ENCODE peak calls at places on chromosomes 4 and X, in ten cellular contexts. A, O, H, R, N, E, F, Y, M and K are unnamed samples.

GRCh38 chr4:688695-689497 is at the start of gene SLC49A3:
- DNase-seq in A (no peak), O (peak), H (no peak), R (no peak), N (no peak), E (no peak), F (no peak), Y (no peak), M (no peak), K (no peak)

GRCh38 chrX:9614016-9614415 is 149.2 kb downstream of the TBL1X start:
- DNase-seq in A (peak), O (peak), H (no peak), R (no peak), N (peak), E (no peak), F (no peak), Y (no peak), M (peak), K (no peak)

GRCh38 chr4:78629991-78630541 is 78.5 kb downstream of the ANXA3 start:
- DNase-seq in A (no peak), O (no peak), H (peak), R (peak), N (no peak), E (no peak), F (no peak), Y (no peak), M (no peak), K (no peak)

GRCh38 chr4:113872426-113873260 is 106.8 kb downstream of the ARSJ start:
- DNase-seq in A (no peak), O (no peak), H (no peak), R (no peak), N (peak), E (no peak), F (no peak), Y (no peak), M (no peak), K (no peak)

GRCh38 chr4:3436798-3437581 is 4.8 kb upstream of the HGFAC start:
- DNase-seq in A (peak), O (peak), H (no peak), R (no peak), N (peak), E (no peak), F (no peak), Y (peak), M (peak), K (peak)

GRCh38 chr4:123587983-123588494 is 191.4 kb downstream of the SPRY1 start:
- DNase-seq in A (peak), O (peak), H (peak), R (no peak), N (peak), E (peak), F (no peak), Y (peak), M (peak), K (peak)

GRCh38 chr4:14399919-14400706 is 602.2 kb upstream of the CPEB2 start:
- DNase-seq in A (no peak), O (no peak), H (no peak), R (no peak), N (no peak), E (no peak), F (no peak), Y (peak), M (no peak), K (no peak)

GRCh38 chr4:38533024-38533556 is 130.9 kb upstream of the KLF3 start:
- DNase-seq in A (no peak), O (no peak), H (no peak), R (no peak), N (no peak), E (no peak), F (no peak), Y (no peak), M (no peak), K (no peak)

GRCh38 chr4:54539500-54540029 is 118.2 kb upstream of the KIT start:
- DNase-seq in A (no peak), O (peak), H (peak), R (peak), N (peak), E (no peak), F (no peak), Y (no peak), M (peak), K (peak)

GRCh38 chrX:87516716-87517115 is 886 bp upstream of the KLHL4 start:
- DNase-seq in A (peak), O (peak), H (no peak), R (no peak), N (no peak), E (no peak), F (no peak), Y (peak), M (peak), K (no peak)

GRCh38 chr4:121950680-121951569 is 935 bp downstream of the TRPC3 start:
- DNase-seq in A (no peak), O (peak), H (peak), R (peak), N (no peak), E (no peak), F (peak), Y (no peak), M (no peak), K (peak)

GRCh38 chr4:7048642-7049041 is 5.5 kb downstream of the TADA2B start:
- DNase-seq in A (no peak), O (no peak), H (no peak), R (no peak), N (no peak), E (no peak), F (no peak), Y (no peak), M (no peak), K (no peak)

GRCh38 chr4:4864443-4864939 is 5.0 kb downstream of the MSX1 start:
- DNase-seq in A (no peak), O (no peak), H (no peak), R (no peak), N (no peak), E (no peak), F (no peak), Y (no peak), M (no peak), K (no peak)

GRCh38 chr4:72283357-72283756 is 251.6 kb downstream of the NPFFR2 start:
- DNase-seq in A (no peak), O (no peak), H (no peak), R (no peak), N (no peak), E (no peak), F (no peak), Y (no peak), M (no peak), K (no peak)

GRCh38 chr4:61024610-61025009 is 175.5 kb upstream of the ADGRL3 start:
- DNase-seq in A (no peak), O (no peak), H (no peak), R (no peak), N (no peak), E (no peak), F (no peak), Y (no peak), M (no peak), K (no peak)

GRCh38 chr4:13509442-13509841 is 25.3 kb upstream of the RAB28 start:
- DNase-seq in A (no peak), O (no peak), H (no peak), R (no peak), N (no peak), E (no peak), F (no peak), Y (no peak), M (no peak), K (no peak)

GRCh38 chr4:81698536-81698935 is 226.8 kb upstream of the RASGEF1B start:
- DNase-seq in A (no peak), O (no peak), H (no peak), R (no peak), N (no peak), E (no peak), F (no peak), Y (no peak), M (no peak), K (no peak)

GRCh38 chr4:89939994-89940393 is 45.3 kb downstream of the MMRN1 start:
- DNase-seq in A (no peak), O (peak), H (no peak), R (no peak), N (no peak), E (no peak), F (no peak), Y (no peak), M (no peak), K (no peak)

GRCh38 chrX:115690554-115691216 is 129.7 kb downstream of the PLS3 start:
- DNase-seq in A (peak), O (peak), H (peak), R (no peak), N (peak), E (peak), F (peak), Y (peak), M (peak), K (no peak)

GRCh38 chrX:68935362-68935761 is 106.5 kb downstream of the EFNB1 start:
- DNase-seq in A (no peak), O (no peak), H (no peak), R (no peak), N (no peak), E (no peak), F (no peak), Y (peak), M (no peak), K (no peak)

GRCh38 chr4:84260495-84260894 is 238.6 kb downstream of the NKX6-1 start:
- DNase-seq in A (no peak), O (no peak), H (no peak), R (no peak), N (no peak), E (no peak), F (no peak), Y (no peak), M (no peak), K (no peak)

GRCh38 chrX:23373129-23373804 is 38.6 kb downstream of the PTCHD1 start:
- DNase-seq in A (peak), O (peak), H (no peak), R (no peak), N (peak), E (peak), F (no peak), Y (peak), M (peak), K (no peak)

GRCh38 chr4:46909078-46909477 is at the start of gene COX7B2:
- DNase-seq in A (no peak), O (no peak), H (no peak), R (no peak), N (no peak), E (no peak), F (no peak), Y (no peak), M (no peak), K (no peak)

GRCh38 chr4:48812866-48813265 is 18.0 kb upstream of the OCIAD1 start:
- DNase-seq in A (no peak), O (no peak), H (no peak), R (no peak), N (no peak), E (no peak), F (no peak), Y (no peak), M (no peak), K (no peak)

GRCh38 chrX:51404445-51404844 is 71.8 kb downstream of the NUDT10 start:
- DNase-seq in A (no peak), O (no peak), H (no peak), R (no peak), N (no peak), E (no peak), F (no peak), Y (no peak), M (no peak), K (no peak)

GRCh38 chr4:21726255-21726815 is 222.2 kb downstream of the KCNIP4 start:
- DNase-seq in A (peak), O (peak), H (no peak), R (no peak), N (no peak), E (peak), F (no peak), Y (no peak), M (peak), K (no peak)

GRCh38 chrX:33211356-33212254 is at the start of gene DMD:
- DNase-seq in A (peak), O (peak), H (peak), R (peak), N (peak), E (no peak), F (peak), Y (peak), M (peak), K (peak)

GRCh38 chr4:107736924-107737448 is 17.0 kb upstream of the PAPSS1 start:
- DNase-seq in A (peak), O (peak), H (no peak), R (no peak), N (no peak), E (no peak), F (no peak), Y (no peak), M (no peak), K (no peak)

GRCh38 chrX:130669233-130669632 is 233.8 kb downstream of the ENOX2 start:
- DNase-seq in A (peak), O (peak), H (no peak), R (no peak), N (no peak), E (no peak), F (no peak), Y (peak), M (no peak), K (no peak)

GRCh38 chrX:135421537-135421931 is 210 bp upstream of the SMIM10L2A start:
- DNase-seq in A (peak), O (peak), H (peak), R (peak), N (peak), E (no peak), F (peak), Y (peak), M (peak), K (peak)

GRCh38 chrX:46180258-46180687 is 364.9 kb downstream of the ZNF674 start:
- DNase-seq in A (peak), O (peak), H (no peak), R (no peak), N (no peak), E (peak), F (no peak), Y (peak), M (peak), K (no peak)

GRCh38 chr4:124757121-124757520 is 44.6 kb upstream of the ANKRD50 start:
- DNase-seq in A (peak), O (no peak), H (no peak), R (no peak), N (no peak), E (no peak), F (no peak), Y (peak), M (no peak), K (no peak)

GRCh38 chr4:2301806-2302205 is 39.9 kb upstream of the MXD4 start:
- DNase-seq in A (no peak), O (no peak), H (no peak), R (no peak), N (no peak), E (no peak), F (no peak), Y (no peak), M (no peak), K (no peak)

GRCh38 chrX:136768469-136769084 is 12.2 kb downstream of the ARHGEF6 start:
- DNase-seq in A (peak), O (peak), H (peak), R (peak), N (no peak), E (peak), F (peak), Y (peak), M (peak), K (peak)

GRCh38 chr4:8157944-8158709 is 486 bp downstream of the ABLIM2 start:
- DNase-seq in A (no peak), O (no peak), H (no peak), R (no peak), N (no peak), E (no peak), F (no peak), Y (no peak), M (no peak), K (no peak)

DNA sequence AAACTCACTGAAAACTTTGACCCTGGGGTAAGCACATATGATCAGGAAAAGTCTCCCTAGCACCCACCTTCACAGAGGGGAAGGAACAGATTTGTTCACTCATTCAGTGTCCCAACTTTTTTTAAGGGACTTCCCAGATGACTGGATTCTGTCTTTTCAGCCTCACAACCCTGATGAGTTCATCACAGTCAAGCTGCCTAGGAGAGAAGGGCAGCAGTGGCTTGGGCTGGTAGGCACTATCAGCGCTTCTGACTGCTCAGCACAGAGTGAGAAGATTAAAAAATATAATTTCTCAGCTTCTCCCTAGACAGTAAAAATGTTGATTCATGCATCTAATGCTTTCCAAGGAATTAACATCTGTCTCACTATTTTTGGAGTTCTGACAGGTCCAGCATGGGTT is 328.2 kb downstream of the DTHD1 start:
- DNase-seq in A (no peak), O (no peak), H (no peak), R (no peak), N (no peak), E (no peak), F (no peak), Y (no peak), M (no peak), K (no peak)
- H3K4me3 ChIP-seq in A (no peak), O (no peak), H (no peak), R (no peak), N (no peak), E (no peak), F (no peak), Y (no peak), M (no peak), K (no peak)

GRCh38 chr4:127586922-127587571 is 45.7 kb upstream of the INTU start:
- DNase-seq in A (peak), O (peak), H (no peak), R (no peak), N (no peak), E (no peak), F (no peak), Y (peak), M (peak), K (no peak)
- TF ChIP-seq CTCF in A (peak), O (peak), H (peak), R (peak), N (peak), E (peak), F (peak), Y (peak), M (peak), K (peak)

GRCh38 chr4:69823048-69823447 is 36.9 kb downstream of the SULT1E1 start:
- DNase-seq in A (no peak), O (no peak), H (no peak), R (no peak), N (no peak), E (no peak), F (no peak), Y (no peak), M (no peak), K (no peak)
- H3K4me3 ChIP-seq in A (no peak), O (no peak), H (no peak), R (no peak), N (no peak), E (no peak), F (no peak), Y (no peak), M (no peak), K (no peak)

DNA sequence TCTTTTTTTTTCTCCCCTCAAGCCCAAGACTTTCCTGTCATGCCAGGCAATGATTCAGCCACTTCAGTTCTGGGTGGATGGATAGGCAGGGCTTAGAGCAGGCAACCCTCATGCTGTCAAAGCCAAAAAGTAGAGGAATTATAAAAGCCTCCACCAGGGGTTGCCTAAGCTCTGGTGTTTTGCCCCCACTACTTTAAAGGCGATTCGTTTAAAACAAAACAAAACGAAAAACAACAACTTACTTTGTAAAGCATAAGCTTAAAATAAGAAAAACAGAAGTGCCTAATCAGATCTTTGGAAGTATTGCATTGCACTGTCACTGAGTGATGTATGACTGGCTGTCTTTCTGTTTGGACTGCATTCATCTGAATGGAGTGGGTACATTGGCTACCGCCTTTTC is 5.3 kb upstream of the IDS start:
- DNase-seq in A (peak), O (no peak), H (no peak), R (no peak), N (no peak), E (no peak), F (no peak), Y (no peak), M (no peak), K (no peak)
- TF ChIP-seq CTCF in A (peak), O (peak), H (no peak), R (no peak), N (peak), E (peak), F (no peak), Y (peak), M (peak), K (no peak)

DNA sequence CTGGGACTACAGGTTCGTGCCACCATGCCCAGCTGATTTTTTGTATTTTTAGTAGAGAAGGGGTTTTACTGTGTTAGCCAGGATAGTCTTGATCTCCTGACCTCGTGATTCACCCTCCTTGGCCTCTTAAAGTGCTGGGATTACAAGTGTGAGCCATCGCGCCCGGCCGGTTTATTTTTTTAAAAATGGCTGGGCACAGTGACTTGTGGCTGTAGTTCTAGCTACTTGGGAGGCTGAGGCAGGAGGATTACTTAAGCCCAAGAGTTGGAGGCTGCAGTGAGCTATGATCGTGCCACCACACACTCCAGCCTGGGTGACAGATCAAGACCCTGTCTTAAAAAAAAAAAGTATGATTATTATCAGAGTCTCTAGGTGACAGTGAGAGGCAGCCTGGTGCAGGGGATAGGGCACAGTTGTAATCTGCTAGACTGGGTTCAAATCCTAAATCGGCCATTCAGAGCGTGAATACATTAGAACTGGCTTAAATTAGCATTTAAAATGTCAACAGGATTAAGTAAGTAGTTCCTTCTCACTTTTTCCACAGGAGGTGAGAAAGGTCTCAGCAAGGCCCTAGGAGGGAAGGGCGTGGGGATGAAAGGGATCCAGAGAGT is 435 bp upstream of the MGST2 start:
- DNase-seq in A (no peak), O (no peak), H (no peak), R (no peak), N (no peak), E (no peak), F (no peak), Y (no peak), M (no peak), K (no peak)
- H3K4me3 ChIP-seq in A (peak), O (peak), H (peak), R (peak), N (peak), E (peak), F (peak), Y (peak), M (peak), K (peak)

DNA sequence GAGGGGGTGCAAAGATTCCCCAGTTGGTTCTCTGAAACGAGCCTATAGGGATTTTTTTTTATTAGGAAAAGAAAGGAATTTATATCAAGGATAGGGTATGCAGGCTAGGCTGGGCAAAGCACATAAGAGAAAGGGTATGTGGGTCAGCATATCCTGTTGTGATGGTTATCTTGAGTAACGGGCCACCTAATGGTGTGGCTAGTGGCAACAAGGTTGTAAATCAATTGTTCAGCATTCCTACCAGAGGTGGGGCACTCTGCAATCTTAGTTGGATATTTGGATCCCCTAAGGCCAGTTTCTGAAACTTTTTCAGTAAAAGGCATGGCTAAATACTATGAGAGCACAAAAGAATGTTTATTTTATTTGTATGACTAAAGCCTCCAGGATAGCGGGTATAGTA is 42.7 kb downstream of the DCAF12L1 start:
- DNase-seq in A (no peak), O (no peak), H (no peak), R (no peak), N (no peak), E (no peak), F (no peak), Y (no peak), M (no peak), K (no peak)
- TF ChIP-seq CTCF in A (no peak), O (no peak), H (no peak), R (no peak), N (no peak), E (no peak), F (no peak), Y (no peak), M (no peak), K (no peak)